ENCODE peak calls at places on chromosomes 11 and 22, in nine cellular contexts. H, V, D, T, O, S, J, E and C are unnamed samples.

GRCh38 chr11:92226331-92227232 is 2.0 kb downstream of the FAT3 start:
- DNase-seq in O (peak), T (no peak), D (peak), H (peak), V (peak), J (peak), E (no peak), S (peak), C (no peak)

GRCh38 chr11:72625746-72626636 is 48.2 kb downstream of the PDE2A start:
- DNase-seq in S (no peak), H (no peak), D (no peak), V (peak), O (no peak), T (peak), E (no peak), J (no peak), C (no peak)

GRCh38 chr11:16902182-16902581 is 112.0 kb downstream of the PLEKHA7 start:
- DNase-seq in J (peak), E (no peak), O (peak), V (no peak), D (no peak), H (no peak), S (peak), T (peak), C (no peak)

GRCh38 chr11:123976770-123977560 is 616 bp downstream of the OR10S1 start:
- DNase-seq in S (no peak), T (no peak), D (no peak), E (no peak), O (no peak), V (no peak), J (no peak), H (no peak), C (no peak)

GRCh38 chr11:95014184-95014821 is 10.8 kb upstream of the KDM4E start:
- DNase-seq in S (no peak), J (no peak), V (no peak), D (no peak), E (no peak), T (no peak), O (no peak), H (no peak), C (no peak)

GRCh38 chr11:2328040-2328439 is 26.2 kb downstream of the TSPAN32 start:
- DNase-seq in J (no peak), T (no peak), S (no peak), E (no peak), V (no peak), O (no peak), H (no peak), D (no peak), C (no peak)

GRCh38 chr11:121596195-121597145 is 143.7 kb upstream of the SORL1-AS1 start:
- DNase-seq in S (no peak), H (no peak), V (no peak), D (no peak), T (no peak), O (peak), J (peak), E (no peak), C (no peak)

GRCh38 chr11:118007040-118007439 is 20.8 kb downstream of the IL10RA start:
- DNase-seq in H (peak), E (no peak), T (no peak), S (no peak), O (no peak), D (no peak), V (peak), J (no peak), C (no peak)

GRCh38 chr22:50151571-50152537 is 18.7 kb upstream of the PANX2 start:
- DNase-seq in O (no peak), T (no peak), D (no peak), V (no peak), J (no peak), S (no peak), H (no peak), E (no peak), C (no peak)

GRCh38 chr11:60159868-60160267 is 23.0 kb downstream of the MS4A6A start:
- DNase-seq in V (no peak), J (no peak), D (no peak), T (no peak), S (no peak), H (no peak), E (no peak), O (no peak), C (no peak)

GRCh38 chr11:66494935-66495334 is 14.7 kb downstream of the DPP3 start:
- DNase-seq in T (no peak), E (no peak), D (no peak), J (no peak), V (no peak), O (no peak), S (no peak), H (no peak), C (no peak)

GRCh38 chr11:47215366-47215925 is 672 bp downstream of the DDB2 start:
- DNase-seq in E (no peak), V (no peak), H (no peak), J (no peak), T (no peak), S (peak), D (peak), O (no peak), C (no peak)

GRCh38 chr11:94049351-94049750 is 28.2 kb downstream of the HEPHL1 start:
- DNase-seq in T (no peak), D (no peak), E (no peak), H (no peak), V (no peak), S (no peak), J (no peak), O (no peak), C (no peak)

GRCh38 chr22:42717197-42717967 is 3.3 kb downstream of the A4GALT start:
- DNase-seq in O (peak), S (no peak), D (peak), J (no peak), V (no peak), H (no peak), E (peak), T (no peak), C (no peak)

GRCh38 chr11:96384156-96384555 is 5.6 kb downstream of the CCDC82 start:
- DNase-seq in V (no peak), O (no peak), S (no peak), D (no peak), T (no peak), H (no peak), J (no peak), E (no peak), C (no peak)

GRCh38 chr11:196786-197731 is 4.2 kb downstream of the SCGB1C1 start:
- DNase-seq in E (no peak), O (no peak), D (no peak), V (peak), T (no peak), S (no peak), H (no peak), J (no peak), C (no peak)

GRCh38 chr22:20957691-20958440 is 9.2 kb upstream of the AIFM3 start:
- DNase-seq in J (peak), D (peak), V (no peak), T (no peak), S (peak), O (no peak), H (no peak), E (no peak), C (no peak)

GRCh38 chr11:110878513-110878912 is 166.3 kb upstream of the ARHGAP20 start:
- DNase-seq in T (peak), D (no peak), V (no peak), J (peak), O (peak), E (no peak), H (no peak), S (no peak), C (no peak)

GRCh38 chr11:11977206-11977938 is 31.1 kb downstream of the DKK3 start:
- DNase-seq in H (no peak), S (no peak), D (no peak), O (peak), E (no peak), J (peak), V (peak), T (peak), C (no peak)

GRCh38 chr11:31366795-31367194 is 2.7 kb downstream of the DCDC1 start:
- DNase-seq in E (no peak), O (no peak), J (no peak), D (no peak), S (no peak), V (no peak), T (no peak), H (no peak), C (no peak)

GRCh38 chr11:128324531-128325141 is 262.7 kb downstream of the ETS1 start:
- DNase-seq in T (no peak), S (no peak), D (no peak), J (no peak), V (no peak), E (no peak), O (no peak), H (no peak), C (no peak)

GRCh38 chr11:7341551-7341950 is 89.8 kb downstream of the SYT9 start:
- DNase-seq in J (no peak), V (no peak), D (no peak), O (no peak), S (no peak), T (no peak), H (no peak), E (no peak), C (no peak)

GRCh38 chr11:102453921-102454320 is 1.4 kb upstream of the TMEM123 start:
- DNase-seq in S (no peak), J (no peak), V (no peak), H (no peak), O (no peak), T (no peak), E (no peak), D (no peak), C (no peak)

GRCh38 chr11:77130763-77131513 is 2.9 kb downstream of the MYO7A start:
- DNase-seq in V (peak), J (peak), E (no peak), S (no peak), D (no peak), T (peak), H (no peak), O (no peak), C (no peak)

GRCh38 chr11:46499821-46500220 is 94.0 kb downstream of the AMBRA1 start:
- DNase-seq in S (no peak), J (no peak), D (no peak), V (no peak), T (no peak), O (no peak), E (no peak), H (no peak), C (no peak)

GRCh38 chr11:8777907-8778767 is 95.5 kb downstream of the RPL27A start:
- DNase-seq in O (no peak), J (peak), E (no peak), D (no peak), T (peak), V (peak), H (no peak), S (peak), C (no peak)

GRCh38 chr11:114774599-114775365 is 96.5 kb downstream of the NXPE2 start:
- DNase-seq in T (peak), E (no peak), V (no peak), J (peak), H (peak), S (peak), D (peak), O (peak), C (no peak)

GRCh38 chr11:82902086-82902485 is 550 bp downstream of the DDIAS start:
- DNase-seq in S (no peak), J (no peak), T (no peak), D (peak), O (no peak), H (no peak), V (no peak), E (no peak), C (no peak)

GRCh38 chr22:46367707-46368191 is 32.2 kb downstream of the TRMU start:
- DNase-seq in E (peak), D (peak), V (no peak), T (peak), H (peak), J (peak), S (peak), O (peak), C (peak)

GRCh38 chr11:63563201-63564055 is at the start of gene PLAAT2:
- DNase-seq in J (no peak), H (no peak), S (no peak), V (no peak), E (no peak), T (no peak), O (no peak), D (no peak), C (no peak)

GRCh38 chr22:49244466-49245420 is 582.9 kb downstream of the BRD1 start:
- DNase-seq in S (no peak), H (no peak), J (no peak), V (peak), E (no peak), T (no peak), D (no peak), O (no peak), C (no peak)

DNA sequence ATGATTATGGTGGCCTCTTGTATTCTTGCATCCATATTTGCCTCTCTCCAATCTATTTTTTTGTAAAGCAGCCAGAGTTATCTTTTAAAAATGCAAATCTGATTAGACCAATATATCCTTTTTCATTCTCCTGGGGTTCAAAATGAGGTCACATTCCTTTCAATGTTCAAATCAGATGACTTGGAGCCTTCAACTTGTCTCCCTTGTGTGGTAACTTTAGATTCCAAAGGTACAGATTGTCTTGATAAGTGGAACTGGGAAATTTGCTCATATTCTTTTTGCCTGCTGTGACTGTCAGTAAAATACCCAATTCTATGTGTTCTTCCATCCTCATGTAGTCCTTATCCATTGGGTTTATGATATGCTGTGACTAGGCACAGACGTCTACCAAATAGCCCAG is 15.1 kb upstream of the CAPRIN1 start:
- DNase-seq in V (no peak), S (no peak), J (no peak), H (no peak), E (no peak), O (no peak), T (peak), D (no peak), C (no peak)
- TF ChIP-seq CTCF in V (no peak), S (no peak), J (no peak), H (no peak), E (no peak), O (no peak), T (no peak), D (no peak), C (no peak)

GRCh38 chr22:43945632-43946390 is 9.4 kb upstream of the SAMM50 start:
- DNase-seq in J (peak), T (peak), E (peak), H (peak), S (peak), V (no peak), D (peak), O (peak), C (no peak)
- TF ChIP-seq CTCF in J (peak), T (peak), E (peak), H (peak), S (peak), V (peak), D (peak), O (peak), C (no peak)

GRCh38 chr11:122853261-122853660 is 15.0 kb downstream of the CRTAM start:
- DNase-seq in O (peak), E (no peak), J (peak), T (no peak), D (no peak), H (no peak), V (no peak), S (no peak), C (no peak)

GRCh38 chr11:122852071-122852831 is 14.0 kb downstream of the CRTAM start:
- DNase-seq in O (peak), S (no peak), D (no peak), E (no peak), J (peak), T (peak), H (no peak), V (no peak), C (no peak)

GRCh38 chr11:122847437-122847836 is 9.1 kb downstream of the CRTAM start:
- DNase-seq in S (no peak), H (no peak), D (no peak), O (no peak), J (no peak), V (no peak), T (no peak), E (no peak), C (no peak)

GRCh38 chr11:122851366-122852011 is 13.2 kb downstream of the CRTAM start:
- DNase-seq in O (no peak), E (peak), D (no peak), J (no peak), T (no peak), V (no peak), H (no peak), S (peak), C (no peak)

GRCh38 chr11:122850076-122850631 is 11.9 kb downstream of the CRTAM start:
- DNase-seq in D (peak), J (peak), S (no peak), H (no peak), T (peak), V (no peak), O (peak), E (no peak), C (no peak)
- TF ChIP-seq CTCF in D (no peak), J (no peak), S (no peak), H (no peak), T (peak), V (no peak), O (no peak), E (no peak), C (no peak)

DNA sequence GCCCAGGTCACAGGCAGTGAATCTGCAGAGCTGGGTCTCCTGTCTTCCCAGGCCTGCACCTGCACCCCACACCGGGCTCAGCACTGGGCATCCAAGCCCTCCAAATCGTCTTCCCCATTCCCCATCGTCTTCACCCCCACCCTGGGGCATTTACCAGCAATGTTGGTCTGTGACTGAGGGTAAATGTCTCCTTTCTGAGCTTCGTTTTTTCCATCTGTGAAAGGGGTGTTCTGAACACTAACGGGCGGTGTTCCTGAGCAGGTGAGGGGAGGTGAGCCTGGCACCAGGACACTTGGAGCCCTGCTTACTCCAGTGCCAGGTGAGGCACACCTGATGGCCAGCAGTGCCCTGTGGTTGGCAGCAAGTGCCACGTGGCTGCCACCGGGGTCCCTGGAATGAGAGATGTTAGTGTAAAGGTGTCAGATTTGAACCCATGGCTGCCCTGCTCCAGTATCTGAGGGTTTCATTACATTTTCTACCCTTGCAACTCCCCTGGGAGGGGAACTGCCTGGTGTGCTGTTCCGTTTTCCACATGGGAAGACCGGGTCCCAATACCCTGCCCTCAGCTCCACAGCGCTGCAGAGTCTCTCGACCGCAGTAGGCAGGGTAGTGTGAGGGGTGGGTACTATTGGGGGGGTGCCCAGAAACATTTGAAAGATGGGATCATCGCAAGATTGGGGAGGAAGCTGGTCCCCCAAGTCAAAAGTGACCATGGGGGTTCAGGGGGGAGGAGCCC is 1.9 kb downstream of the CDC42EP1 start:
- DNase-seq in T (no peak), H (no peak), J (no peak), E (no peak), D (no peak), O (no peak), V (no peak), S (no peak), C (no peak)
- TF ChIP-seq CTCF in T (no peak), H (peak), J (no peak), E (peak), D (no peak), O (no peak), V (no peak), S (no peak), C (no peak)